ENCODE peak calls at places on chromosome 20, in nine cellular contexts. M is activated effector memory CD4-positive, alpha-beta T cell treated with anti-CD3 and anti-CD28 coated beads, Interleukin-2, amount 50 U/mL, for 16 hours; Y is GOT3; V is activated naive CD4-positive, alpha-beta T cell; I is T-helper 17 cell; O is Kasumi-1; D is NCI-H345; T is nephron progenitor cell; B is ovary. Q is an unnamed sample.

GRCh38 chr20:62824476-62825287 is 7.8 kb downstream of the COL9A3 start:
- DNase-seq in M (peak), Y (no peak), V (no peak), I (peak), O (peak), D (peak), T (peak), B (no peak), Q (peak)

GRCh38 chr20:672975-673604 is 2.5 kb downstream of the SCRT2 start:
- DNase-seq in M (no peak), Y (no peak), V (no peak), I (no peak), O (no peak), D (no peak), T (no peak), B (no peak), Q (peak)

GRCh38 chr20:41135187-41135887 is 2.0 kb upstream of the PLCG1 start:
- DNase-seq in M (peak), Y (no peak), V (no peak), I (peak), O (peak), D (peak), T (peak), B (no peak), Q (peak)

GRCh38 chr20:6504826-6505225 is 262.7 kb upstream of the BMP2 start:
- DNase-seq in M (no peak), Y (no peak), V (no peak), I (no peak), O (no peak), D (no peak), T (no peak), B (no peak), Q (no peak)

GRCh38 chr20:40562031-40562430 is 127.0 kb downstream of the MAFB start:
- DNase-seq in M (no peak), Y (no peak), V (no peak), I (no peak), O (no peak), D (no peak), T (peak), B (no peak), Q (peak)

GRCh38 chr20:51528263-51529026 is 14.1 kb downstream of the NFATC2 start:
- DNase-seq in M (peak), Y (no peak), V (no peak), I (peak), O (no peak), D (no peak), T (no peak), B (no peak), Q (no peak)

GRCh38 chr20:3242167-3242692 is 3.2 kb upstream of the SLC4A11 start:
- DNase-seq in M (no peak), Y (no peak), V (no peak), I (no peak), O (no peak), D (no peak), T (no peak), B (no peak), Q (no peak)

GRCh38 chr20:46826343-46826984 is 68.2 kb upstream of the EYA2 start:
- DNase-seq in M (no peak), Y (no peak), V (no peak), I (no peak), O (no peak), D (no peak), T (no peak), B (no peak), Q (no peak)

GRCh38 chr20:31485450-31486339 is 10.6 kb downstream of the REM1 start:
- DNase-seq in M (no peak), Y (no peak), V (no peak), I (no peak), O (peak), D (no peak), T (no peak), B (peak), Q (no peak)

GRCh38 chr20:38057351-38057972 is 23.9 kb downstream of the RPRD1B start:
- DNase-seq in M (peak), Y (no peak), V (peak), I (peak), O (peak), D (peak), T (peak), B (peak), Q (peak)

GRCh38 chr20:45919951-45920794 is 8.2 kb upstream of the PLTP start:
- DNase-seq in M (no peak), Y (no peak), V (no peak), I (no peak), O (peak), D (no peak), T (no peak), B (no peak), Q (no peak)

GRCh38 chr20:10463622-10464021 is 28.5 kb downstream of the SLX4IP start:
- DNase-seq in M (no peak), Y (no peak), V (no peak), I (no peak), O (no peak), D (no peak), T (no peak), B (no peak), Q (no peak)

GRCh38 chr20:36591854-36592641 is 13.5 kb upstream of the RAB5IF start:
- DNase-seq in M (peak), Y (no peak), V (no peak), I (peak), O (no peak), D (peak), T (no peak), B (no peak), Q (peak)

Q was measured in endodermal cell.